ENCODE peak calls at places on chromosomes 2 and 18, in eight cellular contexts. H is posterior vena cava; Q is NT2/D1; U is coronary artery; R is fibroblast of lung; J is activated CD4-positive, alpha-beta T cell treated with anti-CD3 and anti-CD28 coated beads, Interleukin-2, amount 50 U/mL, for 1 hour; I is mammary epithelial cell; L is cardiac fibroblast. C is an unnamed sample.

GRCh38 chr2:128786800-128787478 is 468.3 kb upstream of the HS6ST1 start:
- DNase-seq in H (no peak), Q (peak), U (peak), R (peak), J (no peak), I (no peak), L (peak), C (no peak)

GRCh38 chr2:170165129-170165528 is 12.8 kb upstream of the MYO3B start:
- DNase-seq in H (no peak), Q (no peak), U (no peak), R (peak), J (no peak), I (peak), L (no peak), C (peak)

GRCh38 chr2:176020400-176020799 is 18.3 kb upstream of the LNPK start:
- DNase-seq in H (no peak), Q (no peak), U (no peak), R (no peak), J (no peak), I (no peak), L (no peak), C (no peak)

GRCh38 chr2:212863185-212863588 is 288.2 kb downstream of the IKZF2 start:
- DNase-seq in H (no peak), Q (peak), U (no peak), R (peak), J (no peak), I (peak), L (peak), C (peak)

GRCh38 chr2:47653909-47654789 is 128.8 kb upstream of the MSH6 start:
- DNase-seq in H (no peak), Q (no peak), U (no peak), R (peak), J (no peak), I (no peak), L (peak), C (peak)

GRCh38 chr2:230865324-230865765 is 603 bp downstream of the ITM2C start:
- DNase-seq in H (no peak), Q (no peak), U (no peak), R (no peak), J (no peak), I (no peak), L (peak), C (no peak)

GRCh38 chr2:61789807-61790602 is 63.9 kb downstream of the FAM161A start:
- DNase-seq in H (no peak), Q (no peak), U (no peak), R (no peak), J (no peak), I (peak), L (no peak), C (no peak)

GRCh38 chr18:47968721-47969120 is 38.3 kb upstream of the SMAD2 start:
- DNase-seq in H (no peak), Q (no peak), U (no peak), R (peak), J (no peak), I (no peak), L (peak), C (no peak)

GRCh38 chr18:62977512-62977911 is 262.2 kb downstream of the PHLPP1 start:
- DNase-seq in H (no peak), Q (no peak), U (no peak), R (no peak), J (no peak), I (no peak), L (no peak), C (peak)

GRCh38 chr18:28357785-28358401 is 181.0 kb upstream of the CDH2 start:
- DNase-seq in H (no peak), Q (peak), U (no peak), R (no peak), J (no peak), I (no peak), L (no peak), C (no peak)

GRCh38 chr2:237766334-237766733 is 32.2 kb upstream of the RBM44 start:
- DNase-seq in H (peak), Q (no peak), U (no peak), R (peak), J (no peak), I (no peak), L (no peak), C (peak)

GRCh38 chr2:13046557-13047165 is 329.9 kb downstream of the TRIB2 start:
- DNase-seq in H (no peak), Q (no peak), U (no peak), R (peak), J (no peak), I (no peak), L (peak), C (peak)

GRCh38 chr2:98504386-98505109 is 59.9 kb downstream of the INPP4A start:
- DNase-seq in H (no peak), Q (no peak), U (no peak), R (peak), J (no peak), I (no peak), L (peak), C (peak)

GRCh38 chr2:134774074-134774742 is 55.4 kb upstream of the TMEM163 start:
- DNase-seq in H (no peak), Q (no peak), U (no peak), R (no peak), J (no peak), I (no peak), L (peak), C (peak)

GRCh38 chr2:36615214-36615613 is 17.2 kb upstream of the FEZ2 start:
- DNase-seq in H (no peak), Q (no peak), U (no peak), R (no peak), J (no peak), I (no peak), L (peak), C (no peak)

GRCh38 chr2:3037196-3038194 is 340.1 kb downstream of the EIPR1 start:
- DNase-seq in H (no peak), Q (no peak), U (peak), R (no peak), J (no peak), I (no peak), L (no peak), C (no peak)

GRCh38 chr2:28558421-28558820 is 62.6 kb downstream of the PLB1 start:
- DNase-seq in H (no peak), Q (no peak), U (no peak), R (peak), J (no peak), I (no peak), L (no peak), C (peak)